ENCODE peak calls at places on chromosomes 13 and 19, in seven cellular contexts. T is A549; P is naive thymus-derived CD4-positive, alpha-beta T cell; O is thoracic aorta; J is ovary; W is substantia nigra; I is right atrium auricular region. A is an unnamed sample.

GRCh38 chr13:35838356-35838755 is 292.8 kb downstream of the DCLK1 start:
- DNase-seq in T (no peak), P (no peak), O (no peak), J (no peak), W (no peak), I (no peak), A (no peak)

GRCh38 chr13:43835701-43836100 is 43.8 kb downstream of the CCDC122 start:
- DNase-seq in T (no peak), P (no peak), O (no peak), J (no peak), W (no peak), I (no peak), A (no peak)

GRCh38 chr13:40518481-40518882 is 148.0 kb downstream of the FOXO1 start:
- DNase-seq in T (no peak), P (no peak), O (no peak), J (no peak), W (no peak), I (no peak), A (no peak)

GRCh38 chr19:15508035-15508710 is at the start of gene CYP4F22:
- DNase-seq in T (no peak), P (no peak), O (no peak), J (no peak), W (no peak), I (no peak), A (no peak)

GRCh38 chr19:40314646-40315045 is 29.5 kb upstream of the AKT2 start:
- DNase-seq in T (no peak), P (no peak), O (no peak), J (no peak), W (no peak), I (no peak), A (no peak)

GRCh38 chr19:18340237-18340989 is at the start of gene PGPEP1:
- DNase-seq in T (no peak), P (peak), O (no peak), J (peak), W (peak), I (no peak), A (peak)

GRCh38 chr19:41263042-41263849 is 926 bp upstream of the HNRNPUL1 start:
- DNase-seq in T (peak), P (peak), O (peak), J (peak), W (no peak), I (peak), A (peak)

GRCh38 chr13:32902898-32903297 is 113.3 kb upstream of the KL start:
- DNase-seq in T (no peak), P (no peak), O (peak), J (peak), W (peak), I (peak), A (peak)

GRCh38 chr19:5480427-5480836 is 25.2 kb downstream of the ZNRF4 start:
- DNase-seq in T (peak), P (peak), O (no peak), J (peak), W (no peak), I (no peak), A (no peak)

GRCh38 chr19:46371371-46371901 is 24.5 kb downstream of the PPP5C start:
- DNase-seq in T (no peak), P (peak), O (no peak), J (no peak), W (no peak), I (no peak), A (peak)

GRCh38 chr13:111947876-111948275 is 119.1 kb upstream of the SOX1 start:
- DNase-seq in T (no peak), P (no peak), O (no peak), J (no peak), W (no peak), I (no peak), A (no peak)

GRCh38 chr19:55459950-55460657 is 1.3 kb downstream of the ISOC2 start:
- DNase-seq in T (no peak), P (no peak), O (no peak), J (peak), W (no peak), I (no peak), A (no peak)

GRCh38 chr13:80753951-80754350 is 413.0 kb upstream of the SPRY2 start:
- DNase-seq in T (no peak), P (no peak), O (no peak), J (no peak), W (no peak), I (no peak), A (no peak)

GRCh38 chr19:42831221-42832019 is 48.1 kb downstream of the PSG1 start:
- DNase-seq in T (peak), P (no peak), O (no peak), J (no peak), W (no peak), I (no peak), A (no peak)

GRCh38 chr19:10104665-10105221 is 1.4 kb upstream of the PPAN start:
- DNase-seq in T (no peak), P (peak), O (no peak), J (no peak), W (no peak), I (no peak), A (no peak)

GRCh38 chr13:100075700-100076587 is 12.9 kb upstream of the PCCA start:
- DNase-seq in T (no peak), P (no peak), O (no peak), J (no peak), W (no peak), I (no peak), A (no peak)

GRCh38 chr19:6817179-6817578 is 44.7 kb downstream of the VAV1 start:
- DNase-seq in T (no peak), P (no peak), O (no peak), J (no peak), W (no peak), I (no peak), A (no peak)

GRCh38 chr19:50167314-50167721 is 4.2 kb upstream of the IZUMO2 start:
- DNase-seq in T (no peak), P (no peak), O (no peak), J (no peak), W (no peak), I (no peak), A (no peak)

GRCh38 chr13:105982219-105982618 is 553.2 kb downstream of the EFNB2 start:
- DNase-seq in T (no peak), P (no peak), O (no peak), J (no peak), W (no peak), I (no peak), A (no peak)

GRCh38 chr19:54707932-54708331 is 16.3 kb upstream of the KIR3DL3 start:
- DNase-seq in T (no peak), P (no peak), O (no peak), J (no peak), W (no peak), I (peak), A (no peak)

GRCh38 chr13:102904408-102904862 is 58.6 kb downstream of the ERCC5 start:
- DNase-seq in T (no peak), P (no peak), O (no peak), J (no peak), W (no peak), I (no peak), A (no peak)

GRCh38 chr13:95834134-95834765 is 157.3 kb downstream of the DNAJC3 start:
- DNase-seq in T (peak), P (peak), O (no peak), J (peak), W (peak), I (peak), A (no peak)

GRCh38 chr13:111883571-111884343 is 183.2 kb upstream of the SOX1 start:
- DNase-seq in T (no peak), P (no peak), O (no peak), J (no peak), W (no peak), I (peak), A (peak)

GRCh38 chr13:21673592-21674270 is 2.9 kb downstream of the FGF9 start:
- DNase-seq in T (peak), P (peak), O (no peak), J (no peak), W (no peak), I (no peak), A (no peak)

GRCh38 chr13:103703246-103703645 is 637.0 kb upstream of the SLC10A2 start:
- DNase-seq in T (no peak), P (no peak), O (no peak), J (no peak), W (no peak), I (no peak), A (no peak)

GRCh38 chr19:15864824-15865223 is 33.0 kb downstream of the CYP4F2 start:
- DNase-seq in T (no peak), P (no peak), O (no peak), J (no peak), W (no peak), I (no peak), A (peak)

GRCh38 chr19:23946569-23946968 is 31.9 kb downstream of the ZNF726 start:
- DNase-seq in T (no peak), P (no peak), O (no peak), J (no peak), W (no peak), I (no peak), A (no peak)

GRCh38 chr13:113967729-113968462 is 6.0 kb downstream of the C13orf46 start:
- DNase-seq in T (no peak), P (no peak), O (peak), J (no peak), W (no peak), I (no peak), A (no peak)

GRCh38 chr19:55270172-55270942 is 9.6 kb downstream of the HSPBP1 start:
- DNase-seq in T (no peak), P (no peak), O (no peak), J (no peak), W (no peak), I (no peak), A (no peak)

GRCh38 chr13:42495256-42495655 is 78.7 kb upstream of the TNFSF11 start:
- DNase-seq in T (no peak), P (no peak), O (no peak), J (no peak), W (no peak), I (no peak), A (no peak)

GRCh38 chr19:30287973-30288372 is 84.2 kb upstream of the ZNF536 start:
- DNase-seq in T (no peak), P (no peak), O (no peak), J (no peak), W (no peak), I (no peak), A (no peak)

GRCh38 chr19:35059799-35060091 is 18.2 kb downstream of the HPN start:
- DNase-seq in T (no peak), P (no peak), O (no peak), J (no peak), W (no peak), I (no peak), A (no peak)

GRCh38 chr13:48493851-48494250 is 39.0 kb downstream of the RCBTB2 start:
- DNase-seq in T (no peak), P (no peak), O (no peak), J (no peak), W (no peak), I (no peak), A (no peak)

GRCh38 chr19:29320076-29320475 is 107.1 kb upstream of the UQCRFS1 start:
- DNase-seq in T (no peak), P (no peak), O (no peak), J (no peak), W (no peak), I (no peak), A (no peak)

GRCh38 chr13:107200491-107200890 is 632.6 kb upstream of the ARGLU1 start:
- DNase-seq in T (no peak), P (no peak), O (no peak), J (no peak), W (no peak), I (no peak), A (no peak)

GRCh38 chr13:107203146-107203847 is 635.4 kb upstream of the ARGLU1 start:
- DNase-seq in T (peak), P (no peak), O (no peak), J (no peak), W (no peak), I (no peak), A (no peak)

GRCh38 chr13:107205318-107206112 is 637.6 kb upstream of the ARGLU1 start:
- DNase-seq in T (peak), P (peak), O (no peak), J (peak), W (peak), I (no peak), A (peak)

GRCh38 chr13:107202371-107203023 is 634.6 kb upstream of the ARGLU1 start:
- DNase-seq in T (no peak), P (no peak), O (no peak), J (no peak), W (no peak), I (peak), A (no peak)
- H3K27ac ChIP-seq in T (no peak), P (no peak), O (no peak), J (no peak), W (no peak), I (peak), A (no peak)

GRCh38 chr19:11138659-11139526 is 16.7 kb downstream of the SPC24 start:
- DNase-seq in T (peak), P (no peak), O (peak), J (peak), W (peak), I (peak), A (peak)
- H3K27ac ChIP-seq in T (peak), P (no peak), O (peak), J (peak), W (peak), I (peak), A (peak)

GRCh38 chr19:32387701-32388392 is 17.7 kb upstream of the DPY19L3 start:
- DNase-seq in T (no peak), P (no peak), O (no peak), J (no peak), W (no peak), I (no peak), A (no peak)
- H3K27ac ChIP-seq in T (no peak), P (no peak), O (peak), J (no peak), W (no peak), I (no peak), A (peak)

GRCh38 chr19:19403373-19403901 is 2.0 kb upstream of the GATAD2A start:
- DNase-seq in T (no peak), P (no peak), O (no peak), J (no peak), W (no peak), I (no peak), A (no peak)

GRCh38 chr19:19404879-19405860 is at the start of gene GATAD2A:
- DNase-seq in T (peak), P (peak), O (peak), J (peak), W (peak), I (peak), A (peak)

GRCh38 chr19:19402656-19403372 is 2.7 kb upstream of the GATAD2A start:
- DNase-seq in T (no peak), P (no peak), O (no peak), J (no peak), W (no peak), I (no peak), A (no peak)

DNA sequence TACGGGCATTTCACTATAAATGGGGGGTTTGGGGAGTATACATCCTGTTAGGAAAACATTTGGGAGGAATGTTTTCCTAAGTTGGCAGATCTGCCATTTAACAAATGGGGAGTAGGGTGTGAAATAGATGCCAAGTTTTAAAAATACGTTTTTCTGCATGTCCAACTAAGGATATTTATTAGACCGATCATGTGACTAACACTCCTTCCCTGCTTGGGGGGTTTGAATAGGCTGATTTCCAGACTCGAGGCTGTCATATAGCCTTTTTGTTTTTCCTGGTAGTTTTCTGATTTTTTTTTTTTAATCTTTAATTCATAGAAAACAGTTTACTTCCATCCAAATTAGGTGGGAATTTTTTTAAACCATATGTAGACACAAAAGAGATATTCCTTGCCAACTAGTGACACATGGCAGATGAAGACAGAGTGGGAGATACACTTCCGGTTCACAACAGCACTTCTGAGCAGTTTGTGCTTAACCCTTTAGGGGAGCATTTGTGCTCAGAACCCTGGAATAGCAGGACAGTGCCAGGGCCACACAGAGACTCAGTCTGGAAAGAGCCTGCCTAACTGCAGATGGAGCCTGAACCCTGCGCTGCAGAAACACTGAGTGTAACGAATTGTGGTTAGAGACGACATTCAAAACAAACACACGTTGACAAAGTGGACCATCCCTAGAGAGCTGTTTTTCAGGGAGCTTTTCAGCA is 5.6 kb upstream of the GATAD2A start:
- DNase-seq in T (no peak), P (no peak), O (no peak), J (no peak), W (no peak), I (no peak), A (no peak)
- H3K27ac ChIP-seq in T (peak), P (no peak), O (peak), J (no peak), W (no peak), I (no peak), A (peak)

DNA sequence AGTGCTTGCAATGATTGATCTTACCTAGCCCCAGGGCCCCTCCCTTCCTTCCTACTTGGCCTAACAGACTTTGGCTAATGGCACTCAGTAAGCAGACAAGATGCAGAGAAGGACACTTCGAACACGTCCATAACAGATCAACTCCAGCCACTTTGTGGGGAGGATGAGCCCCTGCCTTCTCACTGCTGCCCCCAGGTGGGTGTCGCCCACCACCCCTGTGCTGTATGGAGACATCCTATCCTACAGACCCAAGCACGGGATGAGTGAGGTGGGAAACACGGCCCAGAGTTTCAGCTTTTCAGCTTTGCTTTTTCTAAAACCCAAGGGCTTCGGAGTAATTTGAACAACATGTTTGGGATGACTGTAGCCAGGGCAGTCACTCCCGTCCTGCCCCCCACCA is 5.5 kb downstream of the SLC7A1 start:
- DNase-seq in T (no peak), P (no peak), O (no peak), J (no peak), W (no peak), I (no peak), A (no peak)
- H3K27ac ChIP-seq in T (no peak), P (no peak), O (no peak), J (no peak), W (no peak), I (no peak), A (no peak)

GRCh38 chr13:51879133-51879532 is 17.4 kb downstream of the CCDC70 start:
- DNase-seq in T (no peak), P (no peak), O (no peak), J (no peak), W (no peak), I (no peak), A (no peak)

GRCh38 chr13:51873419-51873818 is 11.7 kb downstream of the CCDC70 start:
- DNase-seq in T (no peak), P (no peak), O (no peak), J (no peak), W (no peak), I (no peak), A (no peak)

GRCh38 chr13:51873837-51874236 is 12.1 kb downstream of the CCDC70 start:
- DNase-seq in T (no peak), P (no peak), O (no peak), J (no peak), W (no peak), I (no peak), A (no peak)

GRCh38 chr13:51870616-51871015 is 8.8 kb downstream of the CCDC70 start:
- DNase-seq in T (no peak), P (no peak), O (no peak), J (no peak), W (no peak), I (no peak), A (no peak)

GRCh38 chr13:51874651-51875050 is 12.9 kb downstream of the CCDC70 start:
- DNase-seq in T (no peak), P (no peak), O (no peak), J (no peak), W (no peak), I (no peak), A (peak)
- H3K27ac ChIP-seq in T (no peak), P (no peak), O (no peak), J (no peak), W (no peak), I (no peak), A (no peak)

GRCh38 chr19:36572593-36573019 is 486 bp downstream of the ZNF529 start:
- DNase-seq in T (no peak), P (no peak), O (no peak), J (no peak), W (no peak), I (no peak), A (no peak)
- H3K27ac ChIP-seq in T (peak), P (peak), O (peak), J (peak), W (peak), I (peak), A (peak)

GRCh38 chr13:30353060-30353459 is 45.7 kb upstream of the KATNAL1 start:
- DNase-seq in T (no peak), P (no peak), O (no peak), J (no peak), W (no peak), I (no peak), A (no peak)

GRCh38 chr13:30354481-30355404 is 47.4 kb upstream of the KATNAL1 start:
- DNase-seq in T (no peak), P (no peak), O (no peak), J (no peak), W (no peak), I (no peak), A (no peak)

GRCh38 chr13:30353601-30354000 is 46.2 kb upstream of the KATNAL1 start:
- DNase-seq in T (no peak), P (no peak), O (no peak), J (no peak), W (no peak), I (no peak), A (no peak)

GRCh38 chr13:30355405-30355741 is 48.0 kb upstream of the KATNAL1 start:
- DNase-seq in T (no peak), P (peak), O (no peak), J (no peak), W (no peak), I (no peak), A (no peak)

DNA sequence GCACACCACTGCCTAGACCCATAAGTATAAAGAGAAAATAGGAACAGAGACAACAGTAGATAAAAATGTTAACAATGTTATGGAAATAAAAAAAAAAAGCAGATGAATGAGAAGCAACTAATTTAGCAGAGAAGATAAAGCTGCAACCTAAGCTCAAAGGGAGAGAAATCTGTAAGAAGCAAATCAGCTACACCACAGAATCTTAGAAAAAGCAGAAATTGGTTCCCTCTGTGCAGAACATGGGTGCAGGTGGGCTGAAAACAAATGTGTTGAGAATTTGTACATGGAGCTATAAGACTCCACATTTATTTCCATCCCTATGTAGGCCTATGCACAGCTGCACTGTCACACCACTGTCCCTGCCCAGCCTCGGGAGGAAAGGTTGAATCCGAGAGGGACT is 44.8 kb upstream of the KATNAL1 start:
- DNase-seq in T (no peak), P (no peak), O (no peak), J (no peak), W (no peak), I (no peak), A (no peak)
- H3K27ac ChIP-seq in T (no peak), P (no peak), O (no peak), J (no peak), W (no peak), I (no peak), A (no peak)